ENCODE peak calls at places on chromosomes 13 and 19, in four cellular contexts. H is CD8-positive, alpha-beta T cell; Z is testis; X is esophagus muscularis mucosa. M is an unnamed sample.

GRCh38 chr19:54206831-54207177 is 6.1 kb downstream of the RPS9 start:
- DNase-seq in X (no peak), Z (no peak), H (no peak), M (no peak)

GRCh38 chr19:4455742-4456565 is 1.6 kb downstream of the UBXN6 start:
- DNase-seq in H (no peak), X (no peak), Z (peak; percentile 86), M (no peak)

GRCh38 chr13:42594577-42595571 is 20.9 kb downstream of the TNFSF11 start:
- DNase-seq in H (peak; percentile 31), X (no peak), Z (peak; percentile 76), M (peak; percentile 48)

GRCh38 chr19:14439014-14439413 is 5.9 kb downstream of the PKN1 start:
- DNase-seq in H (no peak), Z (no peak), X (no peak), M (no peak)

GRCh38 chr19:21691656-21692055 is 75.7 kb downstream of the ZNF100 start:
- DNase-seq in Z (no peak), H (no peak), X (peak; percentile 66), M (no peak)

GRCh38 chr13:32472194-32472621 is 44.3 kb upstream of the N4BP2L1 start:
- DNase-seq in Z (no peak), X (no peak), H (no peak), M (no peak)

GRCh38 chr13:39365879-39366278 is 237.1 kb downstream of the LHFPL6 start:
- DNase-seq in X (no peak), Z (no peak), H (no peak), M (no peak)

GRCh38 chr13:66659291-66660012 is 570.7 kb downstream of the PCDH9 start:
- DNase-seq in Z (no peak), H (no peak), X (no peak), M (no peak)

GRCh38 chr13:40048551-40048950 is 393.1 kb downstream of the COG6 start:
- DNase-seq in X (no peak), Z (no peak), H (no peak), M (no peak)

GRCh38 chr19:51751655-51752054 is at the start of gene FPR1:
- DNase-seq in H (no peak), Z (no peak), X (no peak), M (no peak)

GRCh38 chr19:46951236-46951986 is 68.2 kb upstream of the NPAS1 start:
- DNase-seq in X (no peak), H (no peak), Z (no peak), M (no peak)

GRCh38 chr13:75423946-75424345 is 58.0 kb downstream of the TBC1D4 start:
- DNase-seq in Z (no peak), H (no peak), X (no peak), M (no peak)

GRCh38 chr19:39136225-39136940 is 10.8 kb downstream of the PAK4 start:
- DNase-seq in Z (no peak), X (no peak), H (no peak), M (no peak)
- H3K4me1 ChIP-seq in Z (peaks cover 70% of the 10 kb centered on the region), X (peaks cover 80% of the 10 kb centered on the region), H (no peaks in the 10 kb centered on the region), M (peaks cover 37% of the 10 kb centered on the region)

GRCh38 chr19:16470541-16470910 is 1.2 kb downstream of the EPS15L1 start:
- DNase-seq in X (no peak), Z (no peak), H (no peak), M (no peak)

GRCh38 chr19:16465239-16465638 is 6.5 kb downstream of the EPS15L1 start:
- DNase-seq in H (no peak), X (no peak), Z (no peak), M (no peak)

GRCh38 chr19:16463991-16464575 is 7.7 kb downstream of the EPS15L1 start:
- DNase-seq in H (no peak), X (no peak), Z (no peak), M (no peak)

GRCh38 chr19:16470911-16471811 is 609 bp downstream of the EPS15L1 start:
- DNase-seq in Z (no peak), H (no peak), X (no peak), M (no peak)

GRCh38 chr19:16467581-16467980 is 4.2 kb downstream of the EPS15L1 start:
- DNase-seq in Z (no peak), X (no peak), H (no peak), M (no peak)
- H3K4me1 ChIP-seq in Z (peaks cover 33% of the 10 kb centered on the region), X (peaks cover 74% of the 10 kb centered on the region), H (peaks cover 36% of the 10 kb centered on the region), M (peaks cover 23% of the 10 kb centered on the region)

GRCh38 chr13:64849174-64849573 is 2381.0 kb downstream of the PCDH9 start:
- DNase-seq in X (no peak), Z (no peak), H (no peak), M (no peak)

GRCh38 chr13:64855506-64855905 is 2374.6 kb downstream of the PCDH9 start:
- DNase-seq in X (no peak), H (no peak), Z (no peak), M (no peak)

GRCh38 chr13:64847767-64848166 is 2382.4 kb downstream of the PCDH9 start:
- DNase-seq in X (no peak), H (no peak), Z (no peak), M (no peak)

DNA sequence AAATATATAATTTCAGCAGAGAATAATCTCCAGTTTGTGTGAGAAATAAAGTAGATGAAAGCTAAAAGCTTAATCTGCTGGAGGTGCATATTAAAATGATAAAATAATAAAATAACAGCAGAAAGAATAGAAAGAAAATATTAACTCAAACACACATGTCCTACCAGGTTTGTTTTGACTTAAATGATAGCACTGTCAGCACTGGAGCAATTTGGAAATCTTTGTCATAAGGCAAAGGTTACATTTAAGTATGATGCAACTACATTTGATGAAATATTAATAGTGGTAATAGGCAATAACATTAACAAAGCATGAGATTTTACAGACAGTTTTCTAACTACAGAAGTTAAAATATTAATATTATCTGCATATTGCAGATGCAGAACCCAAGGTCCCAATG is 2380.1 kb downstream of the PCDH9 start:
- DNase-seq in X (no peak), Z (no peak), H (no peak), M (no peak)
- H3K4me1 ChIP-seq in X (no peaks in the 10 kb centered on the region), Z (no peaks in the 10 kb centered on the region), H (no peaks in the 10 kb centered on the region), M (no peaks in the 10 kb centered on the region)

DNA sequence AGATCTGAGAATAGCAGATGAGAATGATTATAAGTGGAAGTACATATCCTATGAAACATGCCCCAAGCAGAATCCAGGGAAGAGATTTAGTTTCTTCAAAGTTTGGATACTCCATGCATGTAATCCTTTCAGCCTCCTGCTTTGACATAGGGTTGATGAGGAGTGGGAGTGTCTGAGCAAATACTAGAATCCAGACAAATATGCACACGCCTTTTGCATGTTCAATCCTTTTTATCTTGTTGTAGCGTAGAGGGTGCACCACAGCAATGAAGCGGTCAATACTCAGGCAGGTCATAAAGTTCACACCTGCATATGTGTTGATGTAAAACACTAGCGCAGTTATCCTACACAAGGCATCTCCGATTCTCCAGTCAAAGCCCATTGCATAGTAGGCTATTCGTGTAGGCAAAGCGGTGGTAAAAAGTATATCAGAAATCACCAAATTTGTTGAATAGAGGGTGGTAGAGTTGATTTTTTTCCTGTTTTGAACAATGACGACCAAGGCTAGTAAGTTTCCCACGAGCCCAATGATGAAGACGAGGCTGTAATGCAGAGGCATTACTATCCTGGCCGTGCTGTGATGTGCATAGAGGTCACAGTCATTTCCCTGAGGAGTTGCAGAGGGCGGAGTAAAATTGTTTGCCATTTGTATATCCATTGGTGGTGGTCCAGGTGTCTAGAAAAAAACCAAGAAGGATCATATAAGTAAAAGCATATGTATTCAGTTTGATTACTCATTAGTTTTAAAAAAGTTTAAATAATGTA is 11.5 kb downstream of the GPR183 start:
- DNase-seq in Z (no peak), H (no peak), X (no peak), M (no peak)
- H3K4me1 ChIP-seq in Z (no peaks in the 10 kb centered on the region), H (peaks cover 59% of the 10 kb centered on the region), X (peaks cover 34% of the 10 kb centered on the region), M (no peaks in the 10 kb centered on the region)

GRCh38 chr19:33291623-33292534 is 10.5 kb downstream of the CEBPA start:
- DNase-seq in X (no peak), Z (no peak), H (no peak), M (no peak)
- H3K4me1 ChIP-seq in X (peaks cover 20% of the 10 kb centered on the region), Z (no peaks in the 10 kb centered on the region), H (peaks cover 3% of the 10 kb centered on the region), M (peaks cover 13% of the 10 kb centered on the region)

GRCh38 chr13:106450991-106451390 is 84.5 kb downstream of the EFNB2 start:
- DNase-seq in Z (no peak), H (no peak), X (no peak), M (no peak)

GRCh38 chr13:106453101-106453500 is 82.4 kb downstream of the EFNB2 start:
- DNase-seq in H (no peak), Z (no peak), X (no peak), M (no peak)

GRCh38 chr13:106446011-106446410 is 89.5 kb downstream of the EFNB2 start:
- DNase-seq in X (no peak), H (no peak), Z (no peak), M (no peak)

GRCh38 chr13:106443625-106444024 is 91.8 kb downstream of the EFNB2 start:
- DNase-seq in X (no peak), H (no peak), Z (no peak), M (no peak)

GRCh38 chr13:106449096-106449495 is 86.4 kb downstream of the EFNB2 start:
- DNase-seq in X (no peak), H (no peak), Z (no peak), M (no peak)
- H3K4me1 ChIP-seq in X (no peaks in the 10 kb centered on the region), H (no peaks in the 10 kb centered on the region), Z (no peaks in the 10 kb centered on the region), M (no peaks in the 10 kb centered on the region)

DNA sequence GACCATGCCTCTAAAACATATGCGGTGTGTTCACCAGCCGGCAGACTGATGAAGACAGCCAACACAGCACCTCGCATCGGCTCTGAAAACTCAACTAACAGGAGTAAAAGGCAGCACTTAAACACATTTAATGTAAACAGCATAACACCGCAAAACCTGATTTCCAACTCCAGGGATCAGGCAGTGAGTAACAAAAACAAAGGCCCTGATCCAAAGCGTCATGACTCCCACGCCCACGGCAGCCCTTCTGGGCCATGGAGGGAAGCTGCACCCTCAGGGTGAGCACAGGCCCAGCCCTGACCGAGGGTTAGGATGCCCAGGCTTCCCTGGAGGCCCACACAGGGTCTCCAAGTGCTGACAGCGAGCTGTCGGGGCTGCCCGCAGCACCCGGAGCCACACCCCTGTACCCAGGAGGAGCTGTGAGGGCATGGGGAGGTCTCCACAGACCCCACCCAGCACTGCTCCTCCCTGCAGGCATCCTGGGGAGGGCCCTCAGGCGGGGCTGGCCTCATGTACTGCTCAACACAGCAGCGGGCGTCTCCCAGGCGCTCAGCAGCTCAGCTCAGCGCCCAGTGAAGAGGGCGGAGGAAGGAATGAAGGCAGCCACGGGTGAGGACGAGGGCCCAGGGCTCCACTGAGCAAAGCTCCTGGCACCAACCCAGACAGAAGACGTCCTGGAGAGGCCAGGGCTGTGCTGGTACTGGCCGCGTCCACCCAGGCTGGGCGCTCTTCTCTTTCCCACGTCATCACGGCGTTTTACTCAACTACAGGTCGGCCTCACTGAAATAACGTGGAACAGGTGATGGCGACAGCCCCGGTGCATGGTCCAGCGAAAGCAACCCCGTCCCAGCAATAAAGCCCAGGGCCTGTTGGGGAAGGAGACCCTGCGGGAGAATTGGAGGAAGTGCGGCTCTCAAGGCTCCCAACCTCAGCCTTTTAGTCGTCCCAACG is 53.6 kb downstream of the RASA3 start:
- DNase-seq in X (no peak), H (no peak), Z (no peak), M (no peak)
- H3K4me1 ChIP-seq in X (peaks cover 44% of the 10 kb centered on the region), H (peaks cover 61% of the 10 kb centered on the region), Z (no peaks in the 10 kb centered on the region), M (peaks cover 21% of the 10 kb centered on the region)

M was measured in NT2/D1.